ENCODE peak calls at places on chromosomes 13 and 19, in six cellular contexts. W is HAP-1; O is mammary epithelial cell; Y is testis; N is CD4-positive, CD25-positive, alpha-beta regulatory T cell; A is prostate gland. X is an unnamed sample.

GRCh38 chr13:67148219-67148583 is 81.9 kb downstream of the PCDH9 start:
- DNase-seq in A (no peak), Y (no peak), O (peak; percentile 30), W (peak; percentile 57), N (no peak), X (no peak)

GRCh38 chr19:30688696-30689095 is 316.5 kb downstream of the ZNF536 start:
- DNase-seq in N (no peak), O (no peak), W (no peak), Y (no peak), A (no peak), X (no peak)

GRCh38 chr19:48608798-48609263 is 2.3 kb downstream of the SPACA4 start:
- DNase-seq in W (peak; percentile 61), O (no peak), A (no peak), N (peak; percentile 62), Y (no peak), X (no peak)

GRCh38 chr19:39154626-39155100 is 29.1 kb downstream of the PAK4 start:
- DNase-seq in A (peak; percentile 90), N (no peak), W (no peak), O (peak; percentile 69), Y (no peak), X (no peak)

GRCh38 chr13:103547914-103548313 is 481.7 kb upstream of the SLC10A2 start:
- DNase-seq in Y (no peak), N (no peak), W (no peak), A (no peak), O (peak; percentile 57), X (no peak)

GRCh38 chr19:934865-935422 is 9.1 kb downstream of the ARID3A start:
- DNase-seq in O (no peak), Y (peak; percentile 71), W (no peak), A (peak; percentile 94), N (no peak), X (no peak)

GRCh38 chr13:85520445-85520844 is 278.8 kb downstream of the SLITRK6 start:
- DNase-seq in Y (no peak), A (no peak), O (no peak), W (no peak), N (no peak), X (no peak)

GRCh38 chr13:79775830-79776229 is 294.9 kb downstream of the NDFIP2 start:
- DNase-seq in O (peak; percentile 46), A (no peak), W (peak; percentile 22), N (no peak), Y (peak; percentile 40), X (no peak)

GRCh38 chr13:88014527-88014926 is 343.4 kb downstream of the SLITRK5 start:
- DNase-seq in O (no peak), A (no peak), W (no peak), Y (no peak), N (no peak), X (no peak)

GRCh38 chr13:95641961-95642621 is 2.4 kb downstream of the DZIP1 start:
- DNase-seq in W (no peak), N (no peak), O (peak; percentile 46), Y (peak; percentile 41), A (no peak), X (no peak)

GRCh38 chr19:34482380-34483250 is 1.1 kb downstream of the WTIP start:
- DNase-seq in W (no peak), N (no peak), O (peak; percentile 47), A (no peak), Y (peak; percentile 61), X (no peak)

GRCh38 chr19:16951529-16951928 is 62.7 kb downstream of the F2RL3 start:
- DNase-seq in W (no peak), A (peak; percentile 27), N (no peak), O (peak; percentile 83), Y (no peak), X (no peak)

GRCh38 chr13:92461831-92462230 is 764.8 kb upstream of the GPC6 start:
- DNase-seq in A (no peak), W (no peak), Y (no peak), N (no peak), O (no peak), X (no peak)

GRCh38 chr13:77372275-77372674 is 45.4 kb upstream of the MYCBP2 start:
- DNase-seq in N (no peak), W (no peak), O (no peak), Y (no peak), A (no peak), X (no peak)

GRCh38 chr19:33830264-33830663 is 33.6 kb downstream of the KCTD15 start:
- DNase-seq in N (no peak), A (no peak), Y (no peak), O (no peak), W (no peak), X (no peak)

GRCh38 chr19:31342926-31343325 is 6.3 kb downstream of the TSHZ3 start:
- DNase-seq in A (no peak), W (no peak), O (no peak), Y (no peak), N (no peak), X (no peak)

GRCh38 chr13:38348890-38349289 is 761 bp upstream of the UFM1 start:
- DNase-seq in Y (peak; percentile 17), W (peak; percentile 4), N (no peak), O (peak; percentile 80), A (peak; percentile 3), X (no peak)

GRCh38 chr19:2663920-2664571 is 38.4 kb downstream of the GNG7 start:
- DNase-seq in A (no peak), Y (peak; percentile 86), O (no peak), W (no peak), N (no peak), X (no peak)

GRCh38 chr19:15836345-15836594 is 20.8 kb upstream of the OR10H1 start:
- DNase-seq in W (no peak), N (no peak), O (no peak), Y (peak; percentile 40), A (peak; percentile 25), X (no peak)
- H3K9me3 ChIP-seq in W (no peaks in the 10 kb centered on the region), N (no peaks in the 10 kb centered on the region), O (no peaks in the 10 kb centered on the region), Y (no peaks in the 10 kb centered on the region), A (no peaks in the 10 kb centered on the region), X (no peaks in the 10 kb centered on the region)

GRCh38 chr19:43858174-43858573 is 31.1 kb downstream of the ZNF283 start:
- DNase-seq in Y (no peak), W (no peak), A (no peak), O (no peak), N (no peak), X (no peak)
- H3K9me3 ChIP-seq in Y (no peaks in the 10 kb centered on the region), W (peaks cover 7% of the 10 kb centered on the region), A (no peaks in the 10 kb centered on the region), O (peaks cover 42% of the 10 kb centered on the region), N (peaks cover 81% of the 10 kb centered on the region), X (peaks cover 17% of the 10 kb centered on the region)

GRCh38 chr13:48715977-48716376 is 62.2 kb downstream of the CYSLTR2 start:
- DNase-seq in Y (no peak), N (no peak), W (no peak), O (no peak), A (no peak), X (no peak)
- H3K9me3 ChIP-seq in Y (no peaks in the 10 kb centered on the region), N (peaks cover 50% of the 10 kb centered on the region), W (peaks cover 3% of the 10 kb centered on the region), O (peaks cover 11% of the 10 kb centered on the region), A (no peaks in the 10 kb centered on the region), X (no peaks in the 10 kb centered on the region)

GRCh38 chr19:9161427-9161826 is 17.4 kb upstream of the OR7D2 start:
- DNase-seq in W (no peak), O (no peak), A (no peak), Y (no peak), N (no peak), X (no peak)
- H3K9me3 ChIP-seq in W (no peaks in the 10 kb centered on the region), O (peaks cover 53% of the 10 kb centered on the region), A (no peaks in the 10 kb centered on the region), Y (no peaks in the 10 kb centered on the region), N (peaks cover 37% of the 10 kb centered on the region), X (peaks cover 10% of the 10 kb centered on the region)

DNA sequence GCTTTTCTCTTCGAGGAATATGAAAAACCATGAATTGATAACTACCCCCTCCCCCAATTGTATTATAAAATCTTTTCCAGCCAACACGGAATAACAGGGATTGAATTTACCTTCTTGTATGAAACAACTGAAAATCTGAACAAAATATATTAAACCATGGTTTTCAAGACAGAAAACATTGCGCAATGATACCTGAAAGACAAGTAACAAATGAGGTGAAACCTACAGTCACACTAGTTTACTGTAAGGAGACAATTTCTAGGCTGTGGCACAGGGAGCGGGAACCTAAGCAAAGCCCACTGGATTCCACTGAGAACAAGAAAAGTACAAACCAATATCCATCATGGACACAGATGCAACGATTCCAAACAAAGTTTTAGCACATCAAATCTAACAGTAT is 53.4 kb downstream of the ZNF283 start:
- DNase-seq in W (no peak), A (no peak), N (no peak), O (no peak), Y (no peak), X (no peak)
- H3K9me3 ChIP-seq in W (peaks cover 12% of the 10 kb centered on the region), A (no peaks in the 10 kb centered on the region), N (peaks cover 65% of the 10 kb centered on the region), O (peaks cover 20% of the 10 kb centered on the region), Y (no peaks in the 10 kb centered on the region), X (peaks cover 12% of the 10 kb centered on the region)

GRCh38 chr19:54660967-54661366 is 1.8 kb upstream of the LILRB4 start:
- DNase-seq in O (no peak), W (no peak), Y (no peak), A (no peak), N (no peak), X (no peak)

GRCh38 chr19:54665530-54665929 is 2.7 kb downstream of the LILRB4 start:
- DNase-seq in O (no peak), N (no peak), Y (no peak), A (no peak), W (no peak), X (no peak)

GRCh38 chr19:54661846-54662489 is 817 bp upstream of the LILRB4 start:
- DNase-seq in W (no peak), Y (no peak), A (no peak), N (no peak), O (no peak), X (no peak)

GRCh38 chr19:54660306-54660705 is 2.5 kb upstream of the LILRB4 start:
- DNase-seq in W (no peak), A (no peak), Y (no peak), O (no peak), N (no peak), X (no peak)

DNA sequence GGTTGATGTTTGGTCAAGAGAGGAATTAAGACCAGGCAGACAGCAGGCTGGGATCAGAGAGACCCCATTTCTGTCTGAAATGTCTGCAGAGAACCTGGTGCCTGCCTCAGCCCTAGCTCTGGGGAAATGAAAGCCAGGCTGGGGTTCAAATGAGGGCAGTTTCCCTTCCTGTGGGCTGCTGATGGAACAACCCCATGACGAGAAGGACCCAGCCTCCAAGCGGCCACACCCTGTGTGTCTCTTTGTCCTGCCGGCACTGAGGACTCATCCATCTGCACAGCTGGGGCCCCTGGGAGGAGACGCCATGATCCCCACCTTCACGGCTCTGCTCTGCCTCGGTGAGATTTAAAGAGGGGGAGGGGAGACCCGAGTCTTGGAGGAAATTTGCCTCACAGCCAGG is at the start of gene LILRB4:
- DNase-seq in O (no peak), W (no peak), N (no peak), Y (peak; percentile 40), A (no peak), X (no peak)
- H3K9me3 ChIP-seq in O (peaks cover 29% of the 10 kb centered on the region), W (no peaks in the 10 kb centered on the region), N (no peaks in the 10 kb centered on the region), Y (no peaks in the 10 kb centered on the region), A (no peaks in the 10 kb centered on the region), X (no peaks in the 10 kb centered on the region)

DNA sequence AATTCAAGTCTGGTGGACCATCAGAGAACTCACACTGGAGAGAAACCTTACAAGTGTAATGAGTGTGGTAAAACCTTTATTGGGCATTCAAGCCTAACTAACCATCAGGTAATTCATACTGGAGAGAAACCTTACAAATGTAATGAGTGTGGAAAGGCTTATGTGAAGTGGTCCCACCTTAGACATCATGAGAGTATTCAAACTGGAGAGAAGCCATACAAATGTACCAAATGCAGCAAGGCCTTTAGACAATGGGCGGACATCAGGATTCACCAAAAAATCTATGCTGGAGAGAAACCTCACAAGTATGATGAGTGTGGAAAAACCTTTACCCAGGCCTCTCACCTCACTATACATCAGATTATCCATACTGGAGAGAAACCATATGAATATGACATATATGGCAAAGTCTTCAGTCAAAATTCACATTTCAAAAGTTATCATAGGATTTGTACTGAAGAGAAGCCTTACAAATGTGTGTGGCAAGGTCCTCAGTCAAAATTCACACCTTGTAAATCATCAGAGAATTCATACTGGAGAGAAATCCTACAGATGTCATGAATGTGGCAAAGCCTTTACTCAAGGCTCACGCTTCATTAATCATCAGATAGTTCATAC is 19.7 kb upstream of the ZNF665 start:
- DNase-seq in A (no peak), N (no peak), O (no peak), Y (no peak), W (no peak), X (no peak)
- H3K9me3 ChIP-seq in A (no peaks in the 10 kb centered on the region), N (peaks cover 67% of the 10 kb centered on the region), O (peaks cover 81% of the 10 kb centered on the region), Y (no peaks in the 10 kb centered on the region), W (peaks cover 11% of the 10 kb centered on the region), X (peaks cover 43% of the 10 kb centered on the region)